ENCODE peak calls at places on chromosome 21, in nine cellular contexts. F is cardiac muscle cell, T is sigmoid colon, X is H1, S is lower lobe of right lung, Z is fibroblast of lung, J is stomach, M is MM.1S, G is endothelial cell of umbilical vein. V is an unnamed sample.

GRCh38 chr21:26148834-26149354 is 21.7 kb downstream of the APP start:
- DNase-seq in G (peak; percentile 68), J (no peak), M (no peak), S (no peak), Z (peak; percentile 74), F (no peak), X (no peak), T (no peak), V (no peak)

GRCh38 chr21:38903578-38904193 is 98.0 kb downstream of the ETS2 start:
- DNase-seq in F (no peak), G (no peak), M (no peak), X (no peak), S (no peak), Z (no peak), T (no peak), J (peak; percentile 59), V (peak; percentile 92)

GRCh38 chr21:36661511-36662309 is 37.2 kb upstream of the SIM2 start:
- DNase-seq in X (no peak), T (no peak), M (no peak), J (peak; percentile 40), S (no peak), G (peak; percentile 41), Z (peak; percentile 54), F (peak; percentile 55), V (peak; percentile 56)

GRCh38 chr21:20661221-20661620 is 337.0 kb upstream of the NCAM2 start:
- DNase-seq in S (no peak), F (no peak), Z (no peak), G (no peak), M (no peak), J (no peak), X (no peak), T (no peak), V (no peak)

GRCh38 chr21:22679207-22679606 is 1681.0 kb downstream of the NCAM2 start:
- DNase-seq in S (no peak), G (no peak), X (no peak), Z (no peak), F (no peak), T (no peak), M (no peak), J (no peak), V (no peak)

GRCh38 chr21:29737188-29737587 is 202.6 kb downstream of the GRIK1 start:
- DNase-seq in M (no peak), Z (peak; percentile 11), G (no peak), S (no peak), F (no peak), X (no peak), J (no peak), T (no peak), V (no peak)

GRCh38 chr21:16280731-16281130 is 550.9 kb downstream of the USP25 start:
- DNase-seq in X (no peak), F (no peak), G (peak; percentile 62), J (no peak), T (no peak), Z (peak; percentile 18), M (no peak), S (no peak), V (no peak)

GRCh38 chr21:38289697-38290096 is 32.9 kb downstream of the KCNJ15 start:
- DNase-seq in T (peak; percentile 70), S (peak; percentile 80), G (peak; percentile 73), J (no peak), F (no peak), Z (peak; percentile 97), X (no peak), M (no peak), V (no peak)

DNA sequence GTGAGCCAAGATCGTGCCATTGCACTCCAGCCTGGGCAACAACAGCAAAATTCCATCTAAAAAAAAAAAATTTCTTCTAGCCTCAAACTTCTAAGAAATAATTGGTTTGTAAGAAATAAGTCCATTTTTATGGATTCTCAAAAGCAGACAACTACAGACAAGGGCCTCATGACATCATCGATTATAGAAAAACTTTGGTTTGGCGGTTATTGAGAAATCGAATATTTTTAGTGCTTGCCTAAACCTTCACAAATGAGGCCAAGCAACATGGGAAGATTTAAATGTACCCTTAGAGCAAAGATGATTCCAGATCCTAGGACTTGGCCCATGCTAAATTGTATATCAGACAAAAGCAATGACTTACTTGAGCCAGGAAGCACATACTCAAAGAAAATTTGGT is 27.8 kb upstream of the MX1 start:
- DNase-seq in G (no peak), T (no peak), S (no peak), M (no peak), J (no peak), F (no peak), X (no peak), Z (no peak), V (no peak)
- H3K27me3 ChIP-seq in G (no peaks in the 10 kb centered on the region), T (no peaks in the 10 kb centered on the region), S (no peaks in the 10 kb centered on the region), M (no peaks in the 10 kb centered on the region), J (no peaks in the 10 kb centered on the region), F (no peaks in the 10 kb centered on the region), X (no peaks in the 10 kb centered on the region), Z (no peaks in the 10 kb centered on the region), V (no peaks in the 10 kb centered on the region)

GRCh38 chr21:44905016-44905724 is 15.5 kb downstream of the ITGB2 start:
- DNase-seq in S (no peak), X (no peak), T (no peak), J (no peak), F (no peak), M (no peak), G (no peak), Z (no peak), V (no peak)
- H3K4me1 ChIP-seq in S (peaks cover 47% of the 10 kb centered on the region), X (no peaks in the 10 kb centered on the region), T (no peaks in the 10 kb centered on the region), J (peaks cover 53% of the 10 kb centered on the region), F (peaks cover 16% of the 10 kb centered on the region), M (no peaks in the 10 kb centered on the region), G (peaks cover 2% of the 10 kb centered on the region), Z (no peaks in the 10 kb centered on the region), V (peaks cover 2% of the 10 kb centered on the region)

GRCh38 chr21:34875830-34876229 is 173.3 kb downstream of the RUNX1 start:
- DNase-seq in Z (peak; percentile 64), G (peak; percentile 37), S (no peak), T (no peak), X (no peak), M (no peak), J (no peak), F (no peak), V (no peak)
- TF ChIP-seq CTCF in Z (no peak), G (no peak), S (no peak), T (no peak), X (no peak), M (no peak), J (no peak), F (no peak), V (no peak)

DNA sequence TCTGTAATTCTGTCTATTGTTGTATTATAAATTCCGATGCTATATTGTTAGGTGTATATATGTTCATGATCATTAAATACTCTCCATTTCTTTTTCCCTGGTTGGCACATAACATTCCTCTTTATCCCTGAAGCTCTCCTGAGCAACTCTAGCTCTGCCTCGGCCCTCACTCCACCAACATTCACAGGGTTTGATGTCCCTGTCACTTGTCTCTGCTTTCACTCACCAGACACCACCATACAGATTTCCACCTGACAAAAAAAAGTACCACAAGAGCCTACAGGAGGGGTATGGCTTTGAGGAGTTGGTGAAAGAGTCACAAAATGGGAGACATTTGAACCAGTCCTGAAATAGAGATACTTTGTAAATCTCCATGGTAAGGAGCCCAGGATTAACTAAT is 8.8 kb upstream of the TSPEAR start:
- DNase-seq in J (no peak), Z (no peak), X (peak; percentile 13), T (no peak), M (no peak), F (peak; percentile 87), S (no peak), G (no peak), V (no peak)
- H3K27me3 ChIP-seq in J (peaks cover 84% of the 10 kb centered on the region), Z (peaks cover 14% of the 10 kb centered on the region), X (peaks cover 11% of the 10 kb centered on the region), T (peaks cover 9% of the 10 kb centered on the region), M (peaks cover 92% of the 10 kb centered on the region), F (peaks cover 3% of the 10 kb centered on the region), S (peaks cover 41% of the 10 kb centered on the region), G (peaks cover 42% of the 10 kb centered on the region), V (no peaks in the 10 kb centered on the region)

DNA sequence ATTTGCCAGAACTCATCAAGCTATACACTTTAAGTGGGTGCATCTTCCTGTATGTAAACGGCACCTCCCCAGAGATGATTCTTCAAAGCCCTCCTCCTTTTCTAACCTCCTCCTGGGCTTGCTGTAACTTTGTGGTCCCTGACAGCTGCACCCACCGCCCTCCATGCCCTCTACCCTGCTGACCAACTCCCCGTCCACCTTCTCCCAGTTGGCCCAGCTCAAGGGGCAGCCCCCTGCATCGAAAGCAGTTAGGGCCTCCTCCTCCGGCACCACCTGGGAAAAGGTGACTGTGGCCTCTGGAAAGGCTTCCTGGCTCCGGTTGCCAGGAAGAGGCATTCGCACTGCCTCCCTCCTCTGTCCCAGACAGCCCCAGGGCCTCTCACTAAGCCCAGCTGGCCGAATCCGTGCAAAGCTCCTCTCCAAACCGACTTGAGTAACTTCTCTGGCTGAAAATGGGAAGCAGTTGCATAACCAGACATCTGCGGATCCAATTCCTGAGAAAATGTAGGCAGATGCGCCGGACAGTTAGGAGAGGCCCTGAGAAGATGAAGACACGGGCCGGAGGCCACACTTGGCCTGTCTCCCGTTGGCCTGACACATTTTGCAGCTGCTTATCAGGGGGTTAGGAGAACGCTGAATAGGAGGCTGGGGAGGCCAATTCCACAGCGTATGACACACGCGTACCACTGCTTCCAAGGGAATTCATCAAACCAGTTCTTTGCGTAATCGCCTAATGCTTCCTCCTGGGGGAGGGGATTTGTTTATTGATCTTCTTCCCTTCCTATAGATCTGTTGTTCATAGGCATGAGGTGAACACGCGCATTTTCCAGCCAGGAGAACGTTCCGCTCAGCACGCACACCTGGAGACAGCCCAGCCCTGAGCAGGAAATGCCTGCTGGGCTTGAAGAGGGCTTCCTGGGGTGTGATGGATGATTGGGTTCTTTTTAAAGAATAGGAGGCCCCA is 48.7 kb upstream of the COL6A2 start:
- DNase-seq in M (no peak), J (peak; percentile 54), Z (peak; percentile 100), F (no peak), X (peak; percentile 47), G (no peak), S (peak; percentile 57), T (peak; percentile 98), V (no peak)
- H3K4me1 ChIP-seq in M (no peaks in the 10 kb centered on the region), J (peaks cover 22% of the 10 kb centered on the region), Z (peaks cover 26% of the 10 kb centered on the region), F (peaks cover 3% of the 10 kb centered on the region), X (peaks cover 4% of the 10 kb centered on the region), G (no peaks in the 10 kb centered on the region), S (peaks cover 14% of the 10 kb centered on the region), T (no peaks in the 10 kb centered on the region), V (no peaks in the 10 kb centered on the region)

DNA sequence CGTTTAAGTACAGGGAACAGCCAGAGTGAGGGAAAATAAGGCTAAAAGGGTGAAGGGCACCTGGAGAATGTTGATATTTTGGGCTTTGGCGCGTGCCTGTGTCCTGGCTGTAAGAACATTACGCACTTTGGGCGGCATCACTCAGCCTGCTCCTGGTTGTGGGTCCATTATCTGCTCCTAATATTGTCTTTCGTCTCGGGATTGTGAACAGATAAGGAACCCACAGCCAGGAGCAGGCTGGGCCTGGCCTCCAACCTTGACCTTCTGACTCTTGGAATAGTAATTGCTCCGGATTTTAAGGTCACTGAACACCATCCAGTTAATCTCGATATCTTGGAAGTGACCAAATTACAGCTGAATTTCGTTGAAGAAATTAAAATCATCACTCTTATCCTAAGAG is 61.9 kb downstream of the TCP10L start:
- DNase-seq in G (peak; percentile 48), T (peak; percentile 41), Z (no peak), J (no peak), M (no peak), F (no peak), S (no peak), X (no peak), V (no peak)
- TF ChIP-seq CTCF in G (no peak), T (no peak), Z (no peak), J (no peak), M (no peak), F (no peak), S (no peak), X (no peak), V (no peak)

DNA sequence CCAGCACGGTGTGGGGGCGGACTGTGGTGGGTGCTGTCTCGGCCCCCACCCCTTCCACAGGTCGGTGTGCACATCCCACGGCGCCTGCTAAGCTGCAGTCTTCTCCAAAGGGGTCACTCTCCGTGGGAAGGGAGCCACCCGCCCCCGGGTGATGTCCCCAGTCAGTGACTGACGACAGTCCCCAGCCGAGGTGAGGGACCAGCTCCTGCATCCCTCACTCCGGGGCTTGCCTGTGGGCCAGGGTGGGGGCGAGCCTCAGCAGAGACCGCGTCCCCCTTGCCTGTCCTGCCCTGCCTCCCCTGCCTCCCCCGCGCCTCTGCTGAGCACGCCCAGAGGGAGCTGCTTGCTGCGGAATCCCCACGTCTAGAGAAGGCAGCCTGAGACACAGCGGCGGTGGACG is 35.9 kb upstream of the PDE9A start:
- DNase-seq in S (no peak), J (no peak), M (no peak), X (no peak), Z (no peak), G (no peak), T (no peak), F (no peak), V (no peak)
- H3K27me3 ChIP-seq in S (peaks cover 28% of the 10 kb centered on the region), J (peaks cover 58% of the 10 kb centered on the region), M (peaks cover 97% of the 10 kb centered on the region), X (peaks cover 2% of the 10 kb centered on the region), Z (peaks cover 8% of the 10 kb centered on the region), G (peaks cover 3% of the 10 kb centered on the region), T (no peaks in the 10 kb centered on the region), F (no peaks in the 10 kb centered on the region), V (no peaks in the 10 kb centered on the region)